ENCODE peak calls at places on chromosomes 7 and 10, in eight cellular contexts. V is hepatocyte; H is endodermal cell; K is thyroid gland; T is CD8-positive, alpha-beta T cell; N is lower leg skin; I is NB4; F is choroid plexus epithelial cell. S is an unnamed sample.

GRCh38 chr7:106196460-106197021 is 84.4 kb upstream of the SYPL1 start:
- DNase-seq in V (peak), H (no peak), K (no peak), T (no peak), N (no peak), I (no peak), F (no peak), S (no peak)

GRCh38 chr10:7411671-7412481 is 1.0 kb upstream of the SFMBT2 start:
- DNase-seq in V (peak), H (no peak), K (peak), T (peak), N (no peak), I (no peak), F (no peak), S (no peak)

GRCh38 chr10:36188054-36188453 is 546.0 kb upstream of the FZD8 start:
- DNase-seq in V (no peak), H (peak), K (no peak), T (no peak), N (peak), I (no peak), F (no peak), S (no peak)

GRCh38 chr7:47327698-47328391 is 254.1 kb downstream of the TNS3 start:
- DNase-seq in V (peak), H (peak), K (peak), T (no peak), N (peak), I (no peak), F (peak), S (no peak)

GRCh38 chr7:146539836-146540235 is 423.2 kb downstream of the CNTNAP2 start:
- DNase-seq in V (no peak), H (no peak), K (peak), T (no peak), N (no peak), I (no peak), F (no peak), S (no peak)

GRCh38 chr10:93384006-93384405 is 98.1 kb downstream of the MYOF start:
- DNase-seq in V (no peak), H (no peak), K (no peak), T (no peak), N (peak), I (peak), F (no peak), S (no peak)

GRCh38 chr10:130686680-130687300 is 550.6 kb downstream of the GLRX3 start:
- DNase-seq in V (peak), H (peak), K (peak), T (no peak), N (no peak), I (peak), F (peak), S (no peak)

GRCh38 chr7:148334959-148335577 is 255.5 kb upstream of the C7orf33 start:
- DNase-seq in V (peak), H (peak), K (no peak), T (no peak), N (no peak), I (no peak), F (peak), S (no peak)

GRCh38 chr10:51001587-51001986 is 72.7 kb upstream of the PRKG1 start:
- DNase-seq in V (peak), H (no peak), K (no peak), T (no peak), N (no peak), I (peak), F (peak), S (no peak)

DNA sequence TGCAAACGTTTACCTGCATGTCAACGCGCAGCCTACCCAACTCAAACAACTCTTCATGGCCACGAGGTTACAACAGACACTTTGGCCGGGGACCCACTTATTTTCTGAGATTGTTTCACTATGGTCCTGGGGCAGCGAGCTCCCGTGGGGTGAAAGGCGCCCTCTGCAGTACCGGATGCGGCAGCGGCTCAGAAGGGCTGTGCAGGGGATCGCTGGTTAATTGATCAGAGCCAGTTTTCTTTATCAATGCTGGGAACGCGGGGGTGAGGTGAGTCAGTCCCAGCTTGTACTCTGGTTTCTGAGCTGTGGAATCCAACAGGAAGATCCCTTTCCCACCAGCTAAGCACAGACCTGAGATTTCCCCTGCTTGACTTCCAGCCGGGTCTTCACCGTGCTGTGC is 366.5 kb upstream of the KLF6 start:
- DNase-seq in V (peak), H (peak), K (no peak), T (no peak), N (no peak), I (no peak), F (peak), S (no peak)
- TF ChIP-seq CTCF in V (peak), H (peak), K (no peak), T (no peak), N (no peak), I (no peak), F (peak), S (no peak)

DNA sequence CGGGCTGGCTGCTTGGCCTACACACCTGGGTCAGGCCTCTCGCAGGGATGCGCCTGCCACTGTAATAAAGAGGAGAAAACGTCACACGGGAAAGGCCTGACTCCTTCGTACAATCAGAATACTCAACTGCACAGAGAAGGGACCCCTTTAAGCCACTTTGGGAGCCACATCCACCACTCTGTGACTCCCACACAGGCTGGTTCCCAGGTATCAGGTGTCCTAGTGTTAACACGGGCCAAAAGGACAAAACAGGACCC is 5.8 kb upstream of the ZNF736 start:
- DNase-seq in V (no peak), H (no peak), K (peak), T (no peak), N (no peak), I (no peak), F (no peak), S (peak)
- H3K4me3 ChIP-seq in V (no peak), H (peak), K (peak), T (peak), N (no peak), I (peak), F (peak), S (peak)

GRCh38 chr7:29885626-29886025 is 79.3 kb downstream of the WIPF3 start:
- DNase-seq in V (no peak), H (no peak), K (no peak), T (no peak), N (no peak), I (no peak), F (no peak), S (no peak)
- TF ChIP-seq CTCF in V (no peak), H (no peak), K (no peak), T (no peak), N (no peak), I (no peak), F (no peak), S (no peak)

DNA sequence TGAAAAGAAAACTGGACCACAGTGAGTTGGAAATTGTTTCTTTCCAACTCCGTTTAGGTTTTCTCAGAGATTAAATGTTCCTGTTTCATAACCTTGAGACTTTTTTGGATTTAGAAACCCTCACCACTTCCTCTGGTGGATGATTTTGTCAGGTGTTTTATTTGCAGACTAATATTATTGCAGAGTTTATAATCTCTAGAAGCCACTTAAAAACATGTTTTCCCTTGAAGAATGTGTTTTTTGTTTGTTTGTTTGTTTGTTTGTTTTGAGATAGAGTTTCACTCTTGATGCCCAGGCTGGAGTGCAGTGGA is 520 bp upstream of the MICU1 start:
- DNase-seq in V (no peak), H (no peak), K (no peak), T (no peak), N (no peak), I (no peak), F (no peak), S (no peak)
- H3K4me3 ChIP-seq in V (peak), H (peak), K (peak), T (peak), N (no peak), I (peak), F (peak), S (peak)

DNA sequence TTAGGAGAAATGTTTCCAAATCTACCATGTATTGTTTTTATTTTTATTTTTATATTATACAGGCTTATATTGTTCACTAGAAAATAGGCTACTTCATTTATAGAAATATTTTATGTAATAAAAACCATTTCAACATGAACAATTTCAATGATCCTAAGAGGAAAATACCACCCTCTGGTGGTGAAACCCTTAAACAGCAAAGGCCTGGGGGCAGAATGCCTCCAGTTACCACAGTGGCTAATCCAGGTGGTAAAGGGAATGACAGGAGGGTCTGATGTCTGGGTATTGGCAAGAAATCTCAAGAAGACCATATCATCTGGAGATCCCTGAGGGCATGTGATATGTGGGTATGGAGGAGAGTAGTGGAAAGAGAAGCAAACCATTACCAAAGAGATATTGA is 19.3 kb downstream of the MACC1 start:
- DNase-seq in V (no peak), H (peak), K (no peak), T (no peak), N (no peak), I (peak), F (no peak), S (no peak)
- TF ChIP-seq CTCF in V (peak), H (peak), K (no peak), T (no peak), N (no peak), I (peak), F (peak), S (peak)

GRCh38 chr10:124509836-124510535 is 48.4 kb downstream of the LHPP start:
- DNase-seq in V (no peak), H (peak), K (no peak), T (no peak), N (no peak), I (no peak), F (no peak), S (no peak)
- H3K4me3 ChIP-seq in V (no peak), H (no peak), K (no peak), T (no peak), N (no peak), I (no peak), F (no peak), S (no peak)

GRCh38 chr7:27165089-27165654 is at the start of gene HOXA9:
- DNase-seq in V (no peak), H (no peak), K (no peak), T (no peak), N (peak), I (no peak), F (no peak), S (no peak)
- TF ChIP-seq CTCF in V (no peak), H (no peak), K (no peak), T (no peak), N (no peak), I (no peak), F (no peak), S (no peak)

DNA sequence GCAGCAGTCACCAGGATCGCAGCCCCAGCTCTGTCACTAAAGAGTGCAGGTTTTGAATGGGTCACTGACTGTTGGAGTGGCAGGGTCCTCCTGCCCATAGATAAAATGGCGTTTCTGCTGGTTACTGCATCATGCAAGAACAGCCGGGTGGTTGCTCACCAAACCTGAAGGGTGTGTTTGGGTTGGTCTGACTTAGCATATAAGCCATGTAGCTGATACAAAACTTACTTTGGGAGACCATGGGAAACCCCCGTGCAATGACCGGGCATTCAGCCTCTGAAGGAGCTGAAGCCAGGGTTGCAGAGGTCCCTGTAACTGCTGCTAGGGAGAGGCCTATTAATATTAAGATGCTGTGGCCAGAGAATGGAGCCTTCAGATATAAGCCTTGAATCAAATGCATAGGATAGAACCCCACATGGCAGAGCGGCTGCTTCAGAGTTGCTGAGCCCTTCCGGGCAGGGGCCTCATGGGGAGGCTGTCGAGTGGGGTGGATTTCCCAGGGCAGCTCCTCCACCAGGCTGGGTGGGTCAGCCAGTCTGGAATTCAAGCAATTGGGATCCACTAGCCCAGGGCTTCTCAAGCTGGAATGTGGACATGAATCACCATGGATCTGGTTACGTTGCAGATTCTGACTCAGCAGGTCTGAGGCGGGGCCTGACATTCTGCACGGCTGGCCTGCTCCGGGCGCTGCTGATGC is 70.9 kb upstream of the CTBP2 start:
- DNase-seq in V (peak), H (peak), K (no peak), T (no peak), N (no peak), I (no peak), F (peak), S (no peak)
- H3K4me3 ChIP-seq in V (no peak), H (no peak), K (no peak), T (no peak), N (no peak), I (no peak), F (no peak), S (no peak)

GRCh38 chr7:30681262-30682130 is 760 bp downstream of the CRHR2 start:
- DNase-seq in V (no peak), H (peak), K (peak), T (peak), N (no peak), I (no peak), F (no peak), S (no peak)
- TF ChIP-seq CTCF in V (no peak), H (peak), K (no peak), T (no peak), N (no peak), I (no peak), F (no peak), S (no peak)

GRCh38 chr7:151086802-151087246 is 549 bp downstream of the AGAP3 start:
- DNase-seq in V (peak), H (peak), K (peak), T (no peak), N (no peak), I (peak), F (peak), S (peak)
- H3K4me3 ChIP-seq in V (peak), H (peak), K (peak), T (peak), N (peak), I (peak), F (peak), S (peak)

S was measured in GM12865.